ENCODE peak calls at places on chromosomes 3 and 15, in six cellular contexts. V, O, Z, E, Q and R are unnamed samples.
A peak's percentile ranks its signal among the peaks of the same experiment; 100 is the strongest.

GRCh38 chr3:152196782-152197181 is 71.9 kb upstream of the MBNL1 start:
- DNase-seq in E (no peak), Z (no peak), V (no peak), O (no peak), Q (no peak), R (no peak)

GRCh38 chr3:11211531-11212300 is 57.4 kb downstream of the HRH1 start:
- DNase-seq in E (no peak), V (no peak), Q (no peak), O (peak; percentile 74), Z (no peak), R (no peak)

GRCh38 chr3:72818915-72819314 is 29.3 kb downstream of the SHQ1 start:
- DNase-seq in Z (no peak), Q (no peak), V (peak; percentile 75), O (peak; percentile 87), E (no peak), R (peak; percentile 75)

GRCh38 chr3:176739169-176739568 is 458.1 kb downstream of the TBL1XR1 start:
- DNase-seq in O (peak; percentile 20), Q (no peak), E (no peak), Z (no peak), V (no peak), R (no peak)

GRCh38 chr3:140363801-140364200 is 314.1 kb upstream of the TRIM42 start:
- DNase-seq in Q (no peak), Z (no peak), V (no peak), E (no peak), O (no peak), R (no peak)

GRCh38 chr3:122245513-122246174 is 62.2 kb downstream of the CASR start:
- DNase-seq in O (peak; percentile 84), Q (no peak), Z (no peak), V (peak; percentile 1), E (no peak), R (peak; percentile 30)

GRCh38 chr15:68551296-68551635 is 27.5 kb upstream of the CORO2B start:
- DNase-seq in V (no peak), Q (no peak), E (no peak), Z (no peak), O (no peak), R (no peak)

GRCh38 chr15:65290228-65290627 is 3.5 kb upstream of the PARP16 start:
- DNase-seq in Q (no peak), O (no peak), Z (no peak), E (no peak), V (no peak), R (no peak)

GRCh38 chr15:88604381-88604951 is 16.7 kb upstream of the AEN start:
- DNase-seq in E (no peak), O (no peak), Z (no peak), Q (no peak), V (no peak), R (no peak)

GRCh38 chr3:57512174-57512573 is 32.0 kb downstream of the DNAH12 start:
- DNase-seq in E (no peak), Q (no peak), V (no peak), O (peak; percentile 21), Z (no peak), R (no peak)

GRCh38 chr15:38612159-38612863 is 47.7 kb upstream of the RASGRP1 start:
- DNase-seq in E (no peak), O (no peak), V (no peak), Q (no peak), Z (no peak), R (no peak)

GRCh38 chr3:122679085-122679466 is 1.6 kb upstream of the PARP14 start:
- DNase-seq in O (peak; percentile 68), Z (peak; percentile 82), E (peak; percentile 75), Q (peak; percentile 69), V (peak; percentile 73), R (peak; percentile 55)

GRCh38 chr3:170128977-170129431 is 52.5 kb downstream of the PHC3 start:
- DNase-seq in E (no peak), Z (no peak), O (peak; percentile 42), V (no peak), Q (no peak), R (no peak)

GRCh38 chr15:34973512-34973911 is 4.0 kb upstream of the AQR start:
- DNase-seq in Z (no peak), Q (no peak), E (no peak), O (no peak), V (no peak), R (no peak)

GRCh38 chr3:186642014-186642413 is 1.8 kb downstream of the FETUB start:
- DNase-seq in Q (no peak), O (no peak), Z (no peak), E (no peak), V (no peak), R (no peak)

GRCh38 chr3:189001559-189001958 is 170.2 kb upstream of the TPRG1 start:
- DNase-seq in Q (peak; percentile 27), Z (no peak), E (no peak), O (peak; percentile 86), V (peak; percentile 83), R (peak; percentile 29)

GRCh38 chr3:87173776-87174175 is 53.3 kb upstream of the CHMP2B start:
- DNase-seq in E (no peak), Z (no peak), Q (no peak), V (no peak), O (no peak), R (no peak)

GRCh38 chr3:193875601-193876321 is 260.2 kb upstream of the HES1 start:
- DNase-seq in Q (no peak), E (no peak), O (no peak), V (no peak), Z (no peak), R (no peak)

GRCh38 chr15:78620021-78620838 is 566 bp downstream of the CHRNA3 start:
- DNase-seq in V (no peak), O (peak; percentile 18), Z (no peak), Q (peak; percentile 70), E (no peak), R (no peak)

GRCh38 chr15:63013052-63013808 is 29.3 kb upstream of the TPM1 start:
- DNase-seq in Z (peak; percentile 29), Q (no peak), O (peak; percentile 84), E (no peak), V (peak; percentile 81), R (peak; percentile 32)

GRCh38 chr3:191412764-191413163 is 48.2 kb upstream of the PYDC2 start:
- DNase-seq in O (peak; percentile 92), Z (no peak), Q (no peak), E (no peak), V (peak; percentile 91), R (peak; percentile 86)

GRCh38 chr3:173397161-173398110 is at the start of gene NLGN1:
- DNase-seq in Q (no peak), Z (peak; percentile 68), E (peak; percentile 33), V (peak; percentile 54), O (peak; percentile 83), R (peak; percentile 11)

GRCh38 chr3:127180859-127181258 is 12.1 kb upstream of the PRR23E start:
- DNase-seq in V (no peak), Z (no peak), Q (no peak), O (no peak), E (no peak), R (no peak)

GRCh38 chr15:68314563-68314962 is 37.0 kb downstream of the FEM1B start:
- DNase-seq in Z (no peak), O (peak; percentile 17), E (peak; percentile 14), Q (no peak), V (no peak), R (no peak)

GRCh38 chr15:82572986-82573385 is 32.7 kb upstream of the RPS17 start:
- DNase-seq in E (no peak), O (no peak), Z (no peak), V (no peak), Q (no peak), R (no peak)

GRCh38 chr15:34618073-34618472 is 34.6 kb upstream of the GOLGA8B start:
- DNase-seq in O (no peak), E (no peak), Z (no peak), Q (no peak), V (no peak), R (no peak)

GRCh38 chr15:80693682-80694623 is 1.2 kb upstream of the ABHD17C start:
- DNase-seq in Z (no peak), Q (peak; percentile 32), E (no peak), V (no peak), O (no peak), R (no peak)

GRCh38 chr3:62659660-62660059 is 215.6 kb downstream of the CADPS start:
- DNase-seq in E (no peak), Z (no peak), V (no peak), O (no peak), Q (no peak), R (no peak)
- TF ChIP-seq CTCF in E (no peak), Z (no peak), V (no peak), O (no peak), Q (no peak), R (no peak)

GRCh38 chr3:67462185-67462584 is 192.2 kb downstream of the SUCLG2 start:
- DNase-seq in V (no peak), Q (no peak), O (no peak), Z (no peak), E (no peak), R (no peak)
- H3K27ac ChIP-seq in V (peak overlapping the region; percentile 71), Q (no peak overlapping the region), O (peak overlapping the region; percentile 4), Z (no peak overlapping the region), E (no peak overlapping the region), R (peak overlapping the region; percentile 57)

DNA sequence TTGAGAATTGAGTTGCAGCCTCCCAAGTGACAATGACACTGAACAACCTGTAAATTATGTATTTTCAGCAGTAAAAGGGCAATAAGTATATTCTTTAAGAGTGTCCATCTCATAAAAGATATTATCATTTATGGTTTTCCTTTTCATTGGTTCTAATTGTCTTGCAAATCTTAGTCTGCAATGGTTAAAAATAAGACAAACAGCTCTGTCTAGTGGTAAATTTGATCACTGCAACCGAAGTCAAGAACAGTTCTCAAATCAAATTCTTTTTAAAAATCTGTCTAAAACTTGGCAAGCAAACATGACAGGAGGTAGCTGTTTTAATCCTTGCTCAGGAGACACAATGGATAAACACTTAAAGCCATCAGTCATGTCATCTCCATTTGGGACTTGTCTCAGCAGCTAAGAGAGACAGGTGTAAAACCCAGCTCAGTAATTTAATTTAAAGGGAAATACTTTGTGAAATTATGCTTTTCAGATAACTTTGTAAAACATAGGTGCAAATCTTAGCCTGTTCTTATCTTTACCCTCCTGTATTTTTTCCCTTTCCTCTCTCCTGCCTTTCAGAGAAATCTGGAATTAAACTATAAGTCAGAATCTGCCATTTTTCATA is 150.3 kb upstream of the ARHGEF26 start:
- DNase-seq in Z (no peak), E (no peak), O (peak; percentile 18), V (peak; percentile 31), Q (peak; percentile 4), R (no peak)
- TF ChIP-seq CTCF in Z (no peak), E (no peak), O (peak; percentile 74), V (peak; percentile 50), Q (peak; percentile 43), R (peak; percentile 58)

DNA sequence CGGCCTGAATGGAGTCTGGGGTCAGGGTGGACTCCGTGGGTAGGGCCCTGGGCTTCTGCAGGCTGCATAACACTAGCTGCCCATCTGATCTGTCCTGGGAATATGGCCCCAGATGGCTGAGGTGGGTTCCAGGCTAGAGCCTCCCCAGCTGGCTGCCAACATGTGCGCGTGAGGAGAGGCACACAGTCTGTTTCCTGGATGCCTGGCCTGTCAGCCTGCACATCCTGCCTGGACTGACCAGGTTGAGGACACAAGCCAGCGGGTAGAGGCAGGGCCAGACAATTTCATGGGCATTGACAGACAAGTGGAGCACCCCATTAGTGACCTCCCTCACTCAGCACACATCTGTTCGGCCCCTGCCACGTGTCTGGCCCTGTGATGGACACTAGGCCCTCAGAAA is 29.8 kb upstream of the RPL29 start:
- DNase-seq in V (no peak), E (no peak), Q (no peak), O (no peak), Z (peak; percentile 34), R (no peak)
- H3K27ac ChIP-seq in V (no peak overlapping the region), E (no peak overlapping the region), Q (no peak overlapping the region), O (no peak overlapping the region), Z (peak overlapping the region; percentile 92), R (no peak overlapping the region)

GRCh38 chr3:54891540-54891897 is 36.3 kb downstream of the LRTM1 start:
- DNase-seq in Q (peak; percentile 85), O (peak; percentile 98), E (peak; percentile 79), V (peak; percentile 83), Z (peak; percentile 78), R (peak; percentile 88)
- TF ChIP-seq CTCF in Q (peak; percentile 10), O (peak; percentile 61), E (peak; percentile 32), V (peak; percentile 79), Z (peak; percentile 56), R (peak; percentile 68)